ENCODE peak calls at places on chromosome 13, in four cellular contexts. V, F, U and Q are unnamed samples.

GRCh38 chr13:47903836-47904235 is 97.2 kb downstream of the SUCLA2 start:
- DNase-seq in V (peak), F (no peak), U (no peak), Q (no peak)

GRCh38 chr13:98450495-98451167 is 126.3 kb downstream of the STK24 start:
- DNase-seq in V (no peak), F (no peak), U (no peak), Q (no peak)

GRCh38 chr13:75365724-75366173 is 116.2 kb downstream of the TBC1D4 start:
- DNase-seq in V (peak), F (no peak), U (peak), Q (no peak)

GRCh38 chr13:113785051-113786010 is 26.3 kb downstream of the TMEM255B start:
- DNase-seq in V (peak), F (no peak), U (no peak), Q (no peak)

GRCh38 chr13:49855930-49856329 is 63.4 kb upstream of the KPNA3 start:
- DNase-seq in V (no peak), F (no peak), U (no peak), Q (no peak)

GRCh38 chr13:43132911-43133310 is 109.5 kb downstream of the DNAJC15 start:
- DNase-seq in V (no peak), F (no peak), U (no peak), Q (no peak)

GRCh38 chr13:110298566-110299321 is 8.2 kb downstream of the COL4A1 start:
- DNase-seq in V (peak), F (no peak), U (no peak), Q (peak)

GRCh38 chr13:72181661-72182060 is 314.7 kb upstream of the DACH1 start:
- DNase-seq in V (no peak), F (no peak), U (no peak), Q (no peak)

GRCh38 chr13:79522583-79522982 is 41.6 kb downstream of the NDFIP2 start:
- DNase-seq in V (peak), F (no peak), U (peak), Q (no peak)

GRCh38 chr13:113209880-113210421 is 538 bp downstream of the CUL4A start:
- DNase-seq in V (peak), F (no peak), U (peak), Q (peak)

GRCh38 chr13:70310720-70311119 is 202.5 kb upstream of the KLHL1 start:
- DNase-seq in V (no peak), F (no peak), U (no peak), Q (no peak)

GRCh38 chr13:40576369-40576768 is 90.1 kb downstream of the FOXO1 start:
- DNase-seq in V (no peak), F (no peak), U (no peak), Q (no peak)

GRCh38 chr13:29624997-29625396 is 29.5 kb upstream of the SLC7A1 start:
- DNase-seq in V (no peak), F (no peak), U (no peak), Q (no peak)

GRCh38 chr13:110726726-110727125 is 13.2 kb downstream of the ING1 start:
- DNase-seq in V (no peak), F (no peak), U (no peak), Q (no peak)

GRCh38 chr13:44021422-44021821 is 141.7 kb downstream of the LACC1 start:
- DNase-seq in V (no peak), F (no peak), U (no peak), Q (no peak)

GRCh38 chr13:78742659-78743058 is 83.7 kb upstream of the OBI1 start:
- DNase-seq in V (no peak), F (no peak), U (no peak), Q (no peak)

GRCh38 chr13:98885605-98886004 is 92.3 kb downstream of the DOCK9 start:
- DNase-seq in V (no peak), F (no peak), U (no peak), Q (no peak)

GRCh38 chr13:67224148-67224846 is 5.8 kb downstream of the PCDH9 start:
- DNase-seq in V (peak), F (no peak), U (no peak), Q (peak)

GRCh38 chr13:45297456-45298205 is 43.4 kb downstream of the TPT1 start:
- DNase-seq in V (no peak), F (no peak), U (no peak), Q (no peak)

GRCh38 chr13:102817907-102818306 is 19.0 kb downstream of the BIVM start:
- DNase-seq in V (no peak), F (no peak), U (no peak), Q (no peak)

GRCh38 chr13:67935655-67936054 is 705.5 kb upstream of the PCDH9 start:
- DNase-seq in V (no peak), F (no peak), U (no peak), Q (no peak)

GRCh38 chr13:24161010-24161775 is 673 bp downstream of the SPATA13 start:
- DNase-seq in V (no peak), F (no peak), U (no peak), Q (peak)

GRCh38 chr13:20566424-20566916 is 487 bp upstream of the IFT88 start:
- DNase-seq in V (no peak), F (no peak), U (no peak), Q (peak)

GRCh38 chr13:113926951-113927660 is 46.8 kb downstream of the C13orf46 start:
- DNase-seq in V (no peak), F (no peak), U (no peak), Q (no peak)

GRCh38 chr13:47332149-47332548 is 435.3 kb upstream of the HTR2A start:
- DNase-seq in V (peak), F (no peak), U (no peak), Q (no peak)

GRCh38 chr13:98565726-98566577 is 11.0 kb downstream of the STK24 start:
- DNase-seq in V (peak), F (no peak), U (no peak), Q (no peak)

GRCh38 chr13:30802953-30803478 is 67.7 kb downstream of the ALOX5AP start:
- DNase-seq in V (peak), F (peak), U (peak), Q (peak)

GRCh38 chr13:46489586-46490023 is 63.4 kb upstream of the LRCH1 start:
- DNase-seq in V (peak), F (peak), U (no peak), Q (peak)

GRCh38 chr13:33799950-33800592 is 17.9 kb upstream of the RFC3 start:
- DNase-seq in V (peak), F (no peak), U (no peak), Q (no peak)

GRCh38 chr13:51663980-51664957 is 80.0 kb downstream of the WDFY2 start:
- DNase-seq in V (peak), F (no peak), U (no peak), Q (no peak)

GRCh38 chr13:50400035-50400726 is 384.9 kb downstream of the KCNRG start:
- DNase-seq in V (peak), F (no peak), U (no peak), Q (no peak)

GRCh38 chr13:20195846-20196245 is 3.1 kb upstream of the GJB2 start:
- DNase-seq in V (no peak), F (no peak), U (no peak), Q (no peak)

GRCh38 chr13:110447058-110447511 is 114.4 kb downstream of the RAB20 start:
- DNase-seq in V (no peak), F (no peak), U (no peak), Q (no peak)